ENCODE peak calls at places on chromosomes 7 and 10, in six cellular contexts. K is SK-N-SH, L is stomach, O is ovary, E is transverse colon, F is A549. W is an unnamed sample.
A peak's percentile ranks its signal among the peaks of the same experiment; 100 is the strongest.

GRCh38 chr10:84185526-84186175 is 8.7 kb upstream of the CDHR1 start:
- DNase-seq in L (no peak), O (no peak), F (no peak), K (no peak), E (no peak), W (no peak)

GRCh38 chr10:35262436-35262835 is 73.9 kb upstream of the CCNY start:
- DNase-seq in K (no peak), F (no peak), O (no peak), E (no peak), L (no peak), W (no peak)

GRCh38 chr10:23512355-23513058 is 73.6 kb downstream of the OTUD1 start:
- DNase-seq in O (no peak), K (no peak), L (no peak), E (no peak), F (peak; percentile 15), W (no peak)

GRCh38 chr7:86407291-86407690 is 236.4 kb upstream of the GRM3 start:
- DNase-seq in E (no peak), F (no peak), L (no peak), K (no peak), O (no peak), W (no peak)

GRCh38 chr7:112131016-112131415 is 75.2 kb downstream of the DOCK4 start:
- DNase-seq in E (no peak), F (no peak), O (no peak), L (no peak), K (no peak), W (no peak)

GRCh38 chr7:141276031-141276430 is 202.2 kb downstream of the TMEM178B start:
- DNase-seq in L (no peak), E (no peak), O (no peak), K (no peak), F (no peak), W (no peak)

GRCh38 chr10:3895045-3895609 is 110.1 kb upstream of the KLF6 start:
- DNase-seq in K (no peak), F (peak; percentile 36), L (no peak), E (no peak), O (no peak), W (no peak)

GRCh38 chr7:117325836-117326235 is 3.0 kb upstream of the WNT2 start:
- DNase-seq in L (no peak), F (no peak), O (no peak), K (no peak), E (no peak), W (no peak)

GRCh38 chr10:85100495-85100894 is 772.1 kb downstream of the CCSER2 start:
- DNase-seq in L (no peak), E (no peak), K (no peak), O (no peak), F (no peak), W (no peak)

GRCh38 chr7:631291-631711 is 95.2 kb upstream of the DNAAF5 start:
- DNase-seq in O (peak; percentile 28), L (no peak), K (no peak), F (no peak), E (no peak), W (no peak)

GRCh38 chr10:115850666-115851065 is 422.3 kb downstream of the GFRA1 start:
- DNase-seq in O (no peak), K (no peak), E (no peak), L (no peak), F (no peak), W (no peak)

GRCh38 chr7:33692956-33693355 is 212.4 kb upstream of the BMPER start:
- DNase-seq in E (no peak), K (no peak), L (no peak), O (no peak), F (no peak), W (peak; percentile 19)

GRCh38 chr7:47446871-47447466 is 134.9 kb downstream of the TNS3 start:
- DNase-seq in E (no peak), L (no peak), O (no peak), F (no peak), K (no peak), W (no peak)

DNA sequence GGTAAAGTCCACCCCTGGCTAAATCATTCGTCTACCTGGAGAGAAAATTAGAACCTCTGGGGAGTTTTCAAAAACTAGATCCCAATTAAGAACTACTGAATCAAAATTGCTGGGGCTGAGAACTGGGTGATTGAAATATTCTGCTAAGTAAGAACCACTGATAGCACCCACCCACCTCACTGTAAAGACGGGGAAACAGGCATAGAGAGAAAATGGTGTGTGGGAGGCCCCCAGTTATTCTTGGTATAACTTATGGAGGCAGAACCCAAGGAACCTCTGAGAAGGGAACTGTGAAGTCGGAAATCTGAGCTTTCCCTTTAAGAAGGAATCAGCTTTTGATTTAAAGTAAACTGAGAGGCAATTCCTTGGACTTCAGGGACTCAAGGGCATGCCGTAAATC is 53.1 kb downstream of the PRKAG2 start:
- DNase-seq in F (no peak), K (no peak), E (no peak), L (no peak), O (no peak), W (no peak)
- TF ChIP-seq EP300 in F (no peak), K (no peak), E (no peak), L (no peak), O (no peak), W (no peak)

GRCh38 chr7:80941206-80941758 is 22.4 kb upstream of the SEMA3C start:
- DNase-seq in L (no peak), E (no peak), O (no peak), K (no peak), F (peak; percentile 17), W (no peak)
- TF ChIP-seq EP300 in L (no peak), E (no peak), O (no peak), K (no peak), F (peak; percentile 76), W (no peak)

GRCh38 chr7:24821045-24821853 is 64.0 kb upstream of the GSDME start:
- DNase-seq in E (peak; percentile 84), O (no peak), F (peak; percentile 86), L (peak; percentile 71), K (no peak), W (no peak)

GRCh38 chr7:24817339-24817738 is 60.1 kb upstream of the GSDME start:
- DNase-seq in K (no peak), O (no peak), E (no peak), F (no peak), L (no peak), W (no peak)

GRCh38 chr7:24816868-24817267 is 59.6 kb upstream of the GSDME start:
- DNase-seq in K (no peak), E (no peak), L (no peak), O (no peak), F (no peak), W (no peak)

GRCh38 chr7:24820730-24821044 is 63.4 kb upstream of the GSDME start:
- DNase-seq in K (no peak), O (no peak), L (no peak), E (no peak), F (peak; percentile 79), W (no peak)

DNA sequence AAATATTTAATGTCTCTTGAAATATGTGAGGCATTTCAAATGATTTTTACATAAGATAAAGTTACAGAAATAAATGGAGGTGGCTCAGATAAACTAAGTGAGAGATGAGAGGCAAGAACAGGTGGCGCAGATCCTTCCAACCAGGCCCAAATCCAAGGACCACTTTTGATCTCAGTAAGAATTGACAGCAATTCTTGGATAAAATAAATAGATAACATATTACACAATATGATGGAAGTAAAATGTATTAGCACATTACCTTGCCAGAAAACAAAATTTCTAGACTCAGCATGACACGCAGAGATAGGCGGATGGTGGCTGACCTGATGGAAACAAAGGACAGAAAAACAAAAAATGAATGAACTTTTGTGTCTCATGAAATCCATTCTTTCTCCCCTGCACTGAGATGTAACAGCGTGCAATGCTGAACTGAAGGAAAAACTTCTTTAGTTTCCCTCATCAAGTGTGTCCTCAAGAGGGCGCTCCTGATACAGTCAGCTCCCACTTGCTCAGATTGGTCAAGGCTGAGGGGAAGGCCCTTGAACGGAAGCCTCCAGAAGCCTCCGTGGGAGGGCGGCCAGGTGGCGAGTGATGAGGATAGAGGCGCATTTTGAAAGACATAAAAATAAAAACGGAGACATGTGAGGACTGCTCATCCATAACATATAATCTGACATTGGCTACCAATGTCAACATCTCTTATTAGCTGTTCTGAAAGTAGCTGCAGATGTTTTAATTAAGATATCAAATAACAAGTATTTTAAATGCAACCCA is 62.8 kb upstream of the GSDME start:
- DNase-seq in E (peak; percentile 86), L (peak; percentile 84), K (peak; percentile 77), F (peak; percentile 81), O (peak; percentile 79), W (peak; percentile 95)
- TF ChIP-seq EP300 in E (no peak), L (no peak), K (peak; percentile 19), F (no peak), O (no peak), W (no peak)

DNA sequence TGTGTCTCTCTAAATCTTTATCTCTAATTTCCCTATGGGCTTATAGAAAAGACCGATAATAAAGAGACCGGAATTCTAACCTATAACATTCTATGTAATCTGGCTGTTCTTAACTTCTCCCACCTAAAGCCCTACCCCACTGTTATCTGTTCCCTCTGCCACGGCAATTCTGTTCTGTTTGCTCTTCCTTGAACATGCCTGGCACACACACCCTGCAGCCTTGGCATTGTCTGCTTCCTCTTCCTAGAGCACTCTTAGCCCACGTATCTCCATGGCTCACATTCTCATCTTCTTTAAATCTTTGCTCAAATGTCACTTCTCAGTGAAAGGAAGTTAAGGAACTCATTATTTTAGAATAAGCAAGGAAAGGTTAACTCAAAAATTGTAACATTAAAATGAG is 309.2 kb downstream of the GPR158 start:
- DNase-seq in K (no peak), O (no peak), F (no peak), L (no peak), E (no peak), W (no peak)
- TF ChIP-seq EP300 in K (no peak), O (no peak), F (no peak), L (no peak), E (no peak), W (no peak)

DNA sequence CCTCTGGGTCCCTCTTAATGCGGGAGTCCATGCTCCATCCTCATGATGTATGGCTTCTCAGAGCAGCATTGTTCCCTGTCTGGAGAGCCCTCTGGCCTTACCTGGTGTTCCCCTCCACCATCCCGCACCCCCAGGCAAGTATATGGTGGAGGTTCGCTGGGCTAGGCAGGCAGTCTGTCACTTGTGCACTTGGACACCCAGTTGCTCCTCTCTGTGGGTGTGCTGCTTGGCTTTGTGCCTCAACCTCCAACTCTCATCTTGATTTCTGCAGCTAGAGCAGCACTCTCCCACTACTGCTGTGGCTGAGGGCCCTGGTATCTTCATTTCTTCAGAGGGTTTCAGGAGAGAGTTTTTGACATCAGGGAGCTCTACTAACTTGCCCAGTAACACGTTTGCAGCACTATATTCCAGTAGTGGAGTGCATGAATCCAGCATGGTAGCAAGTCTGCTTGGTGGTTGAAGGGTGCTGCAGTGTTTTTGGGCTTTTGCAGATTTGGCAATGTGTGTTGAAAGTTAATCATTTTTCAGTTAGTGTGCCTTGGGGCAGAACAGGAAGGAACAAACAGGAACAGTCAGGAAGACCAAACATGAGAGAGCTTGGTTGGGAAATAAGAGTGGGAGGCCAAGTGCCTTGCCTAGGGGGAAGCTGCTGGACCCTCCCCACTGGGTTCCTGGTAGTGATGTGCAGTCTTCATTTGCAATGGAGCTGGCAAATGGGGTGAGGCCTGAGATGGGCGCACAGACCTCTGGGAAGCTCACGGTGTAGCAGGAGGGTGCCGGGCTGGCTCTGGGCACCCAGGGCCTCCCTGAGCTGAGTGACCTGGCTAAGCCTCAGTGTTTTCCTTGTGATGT is 37.4 kb downstream of the TSPAN14 start:
- DNase-seq in L (peak; percentile 24), E (no peak), F (no peak), O (no peak), K (no peak), W (no peak)
- TF ChIP-seq EP300 in L (no peak), E (no peak), F (peak; percentile 79), O (no peak), K (no peak), W (no peak)

W was measured in esophagus muscularis mucosa.